ENCODE peak calls at places on chromosomes 7 and 10, in ten cellular contexts. S is cardiac muscle cell; B is activated CD8-positive, alpha-beta memory T cell treated with anti-CD3 and anti-CD28 coated beads, Interleukin-2, amount 10 ng/mL, durations not matched to agents 7 days and 5 days; H is GM12865; N is skeletal muscle cell; X is mucosa of gallbladder; C is Kasumi-1; G is BJ; M is RWPE1; D is GM04504. U is an unnamed sample.

GRCh38 chr10:118101501-118101900 is 54.8 kb upstream of the RAB11FIP2 start:
- DNase-seq in S (no peak), B (no peak), H (no peak), N (no peak), X (no peak), C (no peak), G (peak; percentile 67), M (no peak), D (peak; percentile 70), U (no peak)

GRCh38 chr7:128915841-128916642 is 5.5 kb upstream of the KCP start:
- DNase-seq in S (no peak), B (no peak), H (no peak), N (no peak), X (no peak), C (no peak), G (no peak), M (no peak), D (no peak), U (no peak)

GRCh38 chr7:17680943-17681351 is 259.3 kb downstream of the SNX13 start:
- DNase-seq in S (peak; percentile 22), B (no peak), H (peak; percentile 18), N (no peak), X (no peak), C (no peak), G (no peak), M (no peak), D (no peak), U (no peak)

GRCh38 chr10:70137927-70138883 is 5.6 kb upstream of the AIFM2 start:
- DNase-seq in S (no peak), B (no peak), H (no peak), N (no peak), X (no peak), C (no peak), G (no peak), M (peak; percentile 70), D (no peak), U (no peak)

GRCh38 chr10:124336186-124336585 is 82.5 kb downstream of the OAT start:
- DNase-seq in S (no peak), B (no peak), H (no peak), N (no peak), X (no peak), C (no peak), G (no peak), M (no peak), D (no peak), U (no peak)

GRCh38 chr10:113151178-113151577 is 201.1 kb downstream of the TCF7L2 start:
- DNase-seq in S (no peak), B (no peak), H (no peak), N (no peak), X (no peak), C (peak; percentile 93), G (no peak), M (no peak), D (no peak), U (no peak)

GRCh38 chr10:132232553-132232949 is 45.8 kb downstream of the DPYSL4 start:
- DNase-seq in S (no peak), B (no peak), H (no peak), N (no peak), X (peak; percentile 28), C (peak; percentile 69), G (no peak), M (no peak), D (no peak), U (peak; percentile 85)

GRCh38 chr7:149144996-149145850 is 2.0 kb upstream of the ZNF398 start:
- DNase-seq in S (no peak), B (no peak), H (no peak), N (no peak), X (peak; percentile 59), C (no peak), G (no peak), M (peak; percentile 81), D (no peak), U (no peak)